ENCODE peak calls at places on chromosomes 12 and 14, in eight cellular contexts. P, W, M, S, Z, H, U and A are unnamed samples.
A peak's percentile ranks its signal among the peaks of the same experiment; 100 is the strongest.

GRCh38 chr14:69327507-69327906 is 67.5 kb downstream of the GALNT16 start:
- DNase-seq in P (no peak), W (no peak), M (no peak), S (no peak), Z (no peak), H (no peak), U (no peak), A (no peak)

GRCh38 chr14:101083564-101084435 is 180.3 kb upstream of the RTL1 start:
- DNase-seq in P (peak; percentile 30), W (no peak), M (no peak), S (no peak), Z (peak; percentile 30), H (no peak), U (no peak), A (no peak)

GRCh38 chr14:58760121-58760520 is 122.4 kb downstream of the DACT1 start:
- DNase-seq in P (no peak), W (no peak), M (no peak), S (peak; percentile 24), Z (no peak), H (no peak), U (no peak), A (no peak)

GRCh38 chr14:40292664-40293063 is 860.4 kb upstream of the FBXO33 start:
- DNase-seq in P (no peak), W (no peak), M (no peak), S (no peak), Z (no peak), H (no peak), U (no peak), A (no peak)

GRCh38 chr12:57604454-57605307 is at the start of gene DTX3:
- DNase-seq in P (peak; percentile 31), W (peak; percentile 66), M (peak; percentile 63), S (peak; percentile 44), Z (no peak), H (peak; percentile 52), U (no peak), A (peak; percentile 48)

GRCh38 chr14:63874223-63874622 is 21.4 kb downstream of the SYNE2 start:
- DNase-seq in P (no peak), W (no peak), M (no peak), S (peak; percentile 44), Z (no peak), H (no peak), U (no peak), A (no peak)

GRCh38 chr14:68612049-68612448 is 180.8 kb downstream of the ZFP36L1 start:
- DNase-seq in P (no peak), W (no peak), M (no peak), S (no peak), Z (no peak), H (peak; percentile 64), U (no peak), A (no peak)

GRCh38 chr12:11437966-11438365 is 42.6 kb upstream of the PRB2 start:
- DNase-seq in P (no peak), W (no peak), M (no peak), S (no peak), Z (no peak), H (no peak), U (no peak), A (no peak)

GRCh38 chr12:79769860-79770485 is 79.2 kb upstream of the PAWR start:
- DNase-seq in P (no peak), W (no peak), M (no peak), S (no peak), Z (no peak), H (no peak), U (no peak), A (no peak)

GRCh38 chr14:31969841-31970240 is 107.3 kb upstream of the ARHGAP5 start:
- DNase-seq in P (no peak), W (no peak), M (no peak), S (no peak), Z (no peak), H (no peak), U (no peak), A (no peak)

GRCh38 chr12:113403435-113404415 is at the start of gene SDS:
- DNase-seq in P (no peak), W (peak; percentile 27), M (peak; percentile 62), S (no peak), Z (peak; percentile 71), H (peak; percentile 81), U (no peak), A (no peak)

GRCh38 chr14:76699901-76700590 is 61.2 kb upstream of the VASH1 start:
- DNase-seq in P (no peak), W (no peak), M (no peak), S (no peak), Z (no peak), H (no peak), U (no peak), A (no peak)

GRCh38 chr12:113424915-113425823 is 3.0 kb downstream of the SDSL start:
- DNase-seq in P (peak; percentile 35), W (peak; percentile 15), M (peak; percentile 43), S (no peak), Z (peak; percentile 54), H (peak; percentile 39), U (no peak), A (peak; percentile 51)

GRCh38 chr14:24123465-24124417 is 6.7 kb upstream of the FITM1 start:
- DNase-seq in P (no peak), W (no peak), M (no peak), S (no peak), Z (no peak), H (no peak), U (no peak), A (no peak)

GRCh38 chr12:69026341-69026740 is 93.4 kb upstream of the CPM start:
- DNase-seq in P (no peak), W (no peak), M (no peak), S (no peak), Z (no peak), H (no peak), U (no peak), A (no peak)

GRCh38 chr14:93977790-93978581 is 1.6 kb upstream of the ASB2 start:
- DNase-seq in P (peak; percentile 72), W (no peak), M (no peak), S (no peak), Z (no peak), H (no peak), U (no peak), A (peak; percentile 85)

GRCh38 chr12:3216726-3217682 is 139.8 kb downstream of the TSPAN9 start:
- DNase-seq in P (peak; percentile 89), W (no peak), M (no peak), S (no peak), Z (peak; percentile 98), H (no peak), U (peak; percentile 80), A (no peak)

GRCh38 chr14:89221109-89221508 is 195.9 kb downstream of the FOXN3 start:
- DNase-seq in P (peak; percentile 52), W (no peak), M (no peak), S (peak; percentile 61), Z (no peak), H (no peak), U (no peak), A (peak; percentile 74)

GRCh38 chr14:51056431-51056830 is 38.5 kb downstream of the TRIM9 start:
- DNase-seq in P (no peak), W (no peak), M (no peak), S (no peak), Z (no peak), H (no peak), U (no peak), A (no peak)

GRCh38 chr14:39083127-39083526 is 19.9 kb downstream of the SEC23A start:
- DNase-seq in P (no peak), W (no peak), M (no peak), S (no peak), Z (no peak), H (no peak), U (no peak), A (no peak)

GRCh38 chr14:31207287-31207745 is 277 bp downstream of the HECTD1 start:
- DNase-seq in P (peak; percentile 78), W (no peak), M (peak; percentile 81), S (peak; percentile 84), Z (peak; percentile 89), H (no peak), U (no peak), A (no peak)

GRCh38 chr12:132430838-132431826 is 58.8 kb upstream of the FBRSL1 start:
- DNase-seq in P (no peak), W (no peak), M (no peak), S (peak; percentile 67), Z (no peak), H (no peak), U (no peak), A (no peak)

GRCh38 chr14:65461730-65462129 is 49.2 kb downstream of the FUT8 start:
- DNase-seq in P (no peak), W (no peak), M (no peak), S (no peak), Z (no peak), H (no peak), U (no peak), A (no peak)

GRCh38 chr12:109449845-109450532 is 27.1 kb downstream of the KCTD10 start:
- DNase-seq in P (no peak), W (no peak), M (no peak), S (no peak), Z (no peak), H (no peak), U (no peak), A (no peak)

GRCh38 chr14:99383457-99384428 is 96.9 kb downstream of the SETD3 start:
- DNase-seq in P (no peak), W (no peak), M (no peak), S (no peak), Z (no peak), H (no peak), U (no peak), A (no peak)

GRCh38 chr14:97077687-97078086 is 280.5 kb downstream of the VRK1 start:
- DNase-seq in P (no peak), W (no peak), M (no peak), S (no peak), Z (no peak), H (no peak), U (no peak), A (no peak)

GRCh38 chr14:64879635-64880381 is at the start of gene SPTB:
- DNase-seq in P (no peak), W (peak; percentile 52), M (peak; percentile 27), S (peak; percentile 91), Z (peak; percentile 15), H (peak; percentile 43), U (no peak), A (peak; percentile 62)

GRCh38 chr12:20257311-20257710 is 111.0 kb upstream of the PDE3A start:
- DNase-seq in P (no peak), W (no peak), M (no peak), S (no peak), Z (no peak), H (no peak), U (no peak), A (no peak)

GRCh38 chr12:14769462-14769836 is 33.8 kb downstream of the WBP11 start:
- DNase-seq in P (no peak), W (no peak), M (no peak), S (no peak), Z (no peak), H (peak; percentile 42), U (no peak), A (no peak)

GRCh38 chr12:49776858-49777257 is 35.5 kb downstream of the TMBIM6 start:
- DNase-seq in P (no peak), W (no peak), M (no peak), S (no peak), Z (no peak), H (no peak), U (no peak), A (no peak)

GRCh38 chr14:50718949-50719348 is 50.8 kb upstream of the SAV1 start:
- DNase-seq in P (no peak), W (no peak), M (no peak), S (no peak), Z (no peak), H (no peak), U (no peak), A (no peak)

GRCh38 chr12:14868916-14869315 is 16.7 kb downstream of the MGP start:
- DNase-seq in P (peak; percentile 75), W (no peak), M (no peak), S (no peak), Z (peak; percentile 56), H (no peak), U (no peak), A (no peak)

GRCh38 chr12:1445807-1446206 is 148.6 kb downstream of the FBXL14 start:
- DNase-seq in P (no peak), W (no peak), M (no peak), S (no peak), Z (no peak), H (no peak), U (no peak), A (no peak)